ENCODE peak calls at places on chromosome 17, in six cellular contexts. S, X, C, T, M and E are unnamed samples.

GRCh38 chr17:45334701-45335677 is 18.2 kb upstream of the MAP3K14 start:
- DNase-seq in S (peak), X (no peak), C (no peak), T (no peak), M (no peak), E (no peak)

GRCh38 chr17:46832306-46832895 is 13.9 kb upstream of the WNT3 start:
- DNase-seq in S (no peak), X (no peak), C (no peak), T (no peak), M (no peak), E (no peak)

GRCh38 chr17:43536236-43537088 is 9.7 kb downstream of the ETV4 start:
- DNase-seq in S (no peak), X (no peak), C (no peak), T (no peak), M (no peak), E (no peak)

GRCh38 chr17:6323626-6324356 is 111.1 kb downstream of the AIPL1 start:
- DNase-seq in S (no peak), X (no peak), C (no peak), T (peak), M (no peak), E (no peak)

GRCh38 chr17:17650959-17651358 is 30.3 kb upstream of the RAI1 start:
- DNase-seq in S (no peak), X (no peak), C (no peak), T (no peak), M (no peak), E (no peak)

GRCh38 chr17:32757963-32758362 is 119.0 kb downstream of the MYO1D start:
- DNase-seq in S (no peak), X (no peak), C (no peak), T (no peak), M (no peak), E (no peak)

GRCh38 chr17:81616877-81617276 is 20.0 kb downstream of the NPLOC4 start:
- DNase-seq in S (no peak), X (no peak), C (no peak), T (no peak), M (no peak), E (no peak)

GRCh38 chr17:4738136-4739121 is 1.2 kb upstream of the ZMYND15 start:
- DNase-seq in S (no peak), X (peak), C (no peak), T (no peak), M (no peak), E (no peak)

GRCh38 chr17:45270828-45271418 is 9.0 kb upstream of the SPATA32 start:
- DNase-seq in S (peak), X (peak), C (no peak), T (no peak), M (no peak), E (no peak)

GRCh38 chr17:56772442-56772841 is 61.3 kb downstream of the C17orf67 start:
- DNase-seq in S (no peak), X (no peak), C (no peak), T (no peak), M (no peak), E (no peak)

GRCh38 chr17:80222376-80223141 is 2.3 kb downstream of the SLC26A11 start:
- DNase-seq in S (peak), X (no peak), C (no peak), T (no peak), M (no peak), E (no peak)

GRCh38 chr17:7479389-7480192 is at the start of gene ZBTB4:
- DNase-seq in S (no peak), X (peak), C (peak), T (peak), M (no peak), E (peak)

GRCh38 chr17:78275355-78275754 is 43.9 kb downstream of the TMEM235 start:
- DNase-seq in S (no peak), X (no peak), C (no peak), T (no peak), M (no peak), E (no peak)

GRCh38 chr17:40541060-40541872 is 24.0 kb downstream of the CCR7 start:
- DNase-seq in S (peak), X (no peak), C (no peak), T (no peak), M (peak), E (no peak)

GRCh38 chr17:35765086-35765710 is 4.5 kb downstream of the C17orf50 start:
- DNase-seq in S (no peak), X (no peak), C (no peak), T (no peak), M (no peak), E (no peak)

GRCh38 chr17:52885882-52886281 is 727.4 kb upstream of the CA10 start:
- DNase-seq in S (no peak), X (no peak), C (no peak), T (no peak), M (no peak), E (no peak)

GRCh38 chr17:81566461-81567126 is 14.4 kb upstream of the FAAP100 start:
- DNase-seq in S (no peak), X (no peak), C (no peak), T (peak), M (peak), E (peak)

GRCh38 chr17:8151641-8152111 is 528 bp downstream of the PER1 start:
- DNase-seq in S (no peak), X (no peak), C (no peak), T (no peak), M (no peak), E (no peak)

GRCh38 chr17:40883960-40884359 is 1.1 kb downstream of the KRT20 start:
- DNase-seq in S (no peak), X (no peak), C (no peak), T (no peak), M (no peak), E (no peak)

GRCh38 chr17:30336369-30337171 is 2.7 kb upstream of the TMIGD1 start:
- DNase-seq in S (no peak), X (peak), C (peak), T (peak), M (peak), E (peak)

GRCh38 chr17:56812971-56813388 is 20.7 kb downstream of the C17orf67 start:
- DNase-seq in S (no peak), X (no peak), C (no peak), T (peak), M (peak), E (no peak)

GRCh38 chr17:44159519-44160210 is 10.8 kb upstream of the ASB16 start:
- DNase-seq in S (no peak), X (no peak), C (peak), T (no peak), M (no peak), E (no peak)

GRCh38 chr17:62897706-62898105 is 68.3 kb upstream of the TANC2 start:
- DNase-seq in S (no peak), X (no peak), C (no peak), T (no peak), M (no peak), E (no peak)

GRCh38 chr17:1274243-1274608 is 4.0 kb downstream of the BHLHA9 start:
- DNase-seq in S (no peak), X (no peak), C (no peak), T (no peak), M (no peak), E (no peak)

GRCh38 chr17:40857535-40857934 is 9.5 kb downstream of the KRT12 start:
- DNase-seq in S (no peak), X (no peak), C (no peak), T (no peak), M (no peak), E (no peak)

GRCh38 chr17:77328823-77329740 is 188.3 kb downstream of the SEC14L1 start:
- DNase-seq in S (peak), X (no peak), C (no peak), T (no peak), M (no peak), E (no peak)

GRCh38 chr17:27741361-27741861 is 58.9 kb downstream of the NOS2 start:
- DNase-seq in S (no peak), X (no peak), C (no peak), T (no peak), M (no peak), E (no peak)

GRCh38 chr17:77619851-77620250 is 338.7 kb upstream of the TNRC6C start:
- DNase-seq in S (peak), X (no peak), C (no peak), T (no peak), M (no peak), E (no peak)

GRCh38 chr17:30413109-30413508 is 34.4 kb downstream of the CPD start:
- DNase-seq in S (no peak), X (no peak), C (no peak), T (no peak), M (no peak), E (no peak)

GRCh38 chr17:30433514-30433913 is 43.7 kb upstream of the GOSR1 start:
- DNase-seq in S (no peak), X (no peak), C (no peak), T (no peak), M (no peak), E (no peak)